ENCODE peak calls at places on chromosomes 6 and 20, in four cellular contexts. U is IMR-90, Z is HCT116, V is uterus. X is an unnamed sample. For H3K4me1, the result is how much of the 10 kb centered on the place peaks cover.

GRCh38 chr6:15242937-15243614 is 2.8 kb upstream of the JARID2 start:
- DNase-seq in U (no peak), V (no peak), Z (no peak), X (no peak)

GRCh38 chr6:99604161-99605073 is 2.2 kb upstream of the PRDM13 start:
- DNase-seq in V (no peak), U (no peak), Z (no peak), X (no peak)

GRCh38 chr20:57104113-57104512 is 162.3 kb downstream of the BMP7 start:
- DNase-seq in V (no peak), U (no peak), Z (no peak), X (no peak)

GRCh38 chr6:127120787-127121636 is 2.5 kb downstream of the RSPO3 start:
- DNase-seq in Z (peak), U (peak), V (peak), X (peak)

GRCh38 chr6:41546475-41546865 is 289 bp downstream of the FOXP4 start:
- DNase-seq in V (no peak), U (no peak), Z (no peak), X (no peak)

GRCh38 chr20:23050847-23051627 is 1.6 kb upstream of the THBD start:
- DNase-seq in V (peak), Z (peak), U (peak), X (peak)

GRCh38 chr20:31751126-31751525 is 12.0 kb downstream of the TPX2 start:
- DNase-seq in U (peak), Z (no peak), V (no peak), X (no peak)

GRCh38 chr20:23325107-23325506 is 25.5 kb upstream of the NXT1 start:
- DNase-seq in U (no peak), Z (no peak), V (no peak), X (no peak)

GRCh38 chr6:137926207-137926731 is 59.2 kb downstream of the TNFAIP3 start:
- DNase-seq in Z (peak), U (peak), V (no peak), X (no peak)

GRCh38 chr6:22071655-22072054 is 225.2 kb downstream of the PRL start:
- DNase-seq in V (peak), U (peak), Z (no peak), X (no peak)

GRCh38 chr6:139114741-139115140 is 20.1 kb upstream of the HECA start:
- DNase-seq in V (no peak), Z (no peak), U (no peak), X (no peak)

GRCh38 chr20:51500936-51501335 is 41.6 kb downstream of the NFATC2 start:
- DNase-seq in V (no peak), Z (no peak), U (no peak), X (no peak)

GRCh38 chr6:85865665-85866372 is 223.1 kb upstream of the SYNCRIP start:
- DNase-seq in Z (peak), V (no peak), U (peak), X (no peak)

GRCh38 chr6:134178230-134179044 is 126.0 kb upstream of the SLC2A12 start:
- DNase-seq in Z (peak), U (peak), V (peak), X (peak)

GRCh38 chr20:40980106-40980827 is 48.4 kb upstream of the TOP1 start:
- DNase-seq in U (no peak), V (no peak), Z (no peak), X (no peak)
- TF ChIP-seq POLR2A in U (no peak), V (no peak), Z (no peak), X (no peak)

GRCh38 chr6:169425628-169426370 is 172.2 kb upstream of the THBS2 start:
- DNase-seq in U (no peak), V (no peak), Z (no peak), X (no peak)

GRCh38 chr6:169420912-169421543 is 167.4 kb upstream of the THBS2 start:
- DNase-seq in U (peak), Z (peak), V (no peak), X (peak)

GRCh38 chr6:169424821-169425240 is 171.2 kb upstream of the THBS2 start:
- DNase-seq in Z (no peak), U (peak), V (no peak), X (no peak)

GRCh38 chr6:169424149-169424804 is 170.6 kb upstream of the THBS2 start:
- DNase-seq in U (no peak), V (no peak), Z (no peak), X (no peak)

GRCh38 chr6:169421890-169422289 is 168.2 kb upstream of the THBS2 start:
- DNase-seq in V (no peak), Z (no peak), U (no peak), X (no peak)
- H3K4me3 ChIP-seq in V (no peak), Z (no peak), U (no peak), X (no peak)

GRCh38 chr6:37484786-37485170 is 14.9 kb downstream of the CCDC167 start:
- DNase-seq in Z (no peak), V (no peak), U (no peak), X (no peak)
- H3K4me1 ChIP-seq in Z (under half), V (under half), U (under half), X (under half)

GRCh38 chr6:27892596-27893058 is 19.6 kb downstream of the OR2B2 start:
- DNase-seq in V (no peak), U (peak), Z (peak), X (no peak)
- TF ChIP-seq POLR2A in V (no peak), U (no peak), Z (peak), X (no peak)

GRCh38 chr6:30683137-30683979 is 3.1 kb downstream of the PPP1R18 start:
- DNase-seq in Z (no peak), U (no peak), V (peak), X (no peak)
- H3K4me3 ChIP-seq in Z (peak), U (peak), V (peak), X (peak)

DNA sequence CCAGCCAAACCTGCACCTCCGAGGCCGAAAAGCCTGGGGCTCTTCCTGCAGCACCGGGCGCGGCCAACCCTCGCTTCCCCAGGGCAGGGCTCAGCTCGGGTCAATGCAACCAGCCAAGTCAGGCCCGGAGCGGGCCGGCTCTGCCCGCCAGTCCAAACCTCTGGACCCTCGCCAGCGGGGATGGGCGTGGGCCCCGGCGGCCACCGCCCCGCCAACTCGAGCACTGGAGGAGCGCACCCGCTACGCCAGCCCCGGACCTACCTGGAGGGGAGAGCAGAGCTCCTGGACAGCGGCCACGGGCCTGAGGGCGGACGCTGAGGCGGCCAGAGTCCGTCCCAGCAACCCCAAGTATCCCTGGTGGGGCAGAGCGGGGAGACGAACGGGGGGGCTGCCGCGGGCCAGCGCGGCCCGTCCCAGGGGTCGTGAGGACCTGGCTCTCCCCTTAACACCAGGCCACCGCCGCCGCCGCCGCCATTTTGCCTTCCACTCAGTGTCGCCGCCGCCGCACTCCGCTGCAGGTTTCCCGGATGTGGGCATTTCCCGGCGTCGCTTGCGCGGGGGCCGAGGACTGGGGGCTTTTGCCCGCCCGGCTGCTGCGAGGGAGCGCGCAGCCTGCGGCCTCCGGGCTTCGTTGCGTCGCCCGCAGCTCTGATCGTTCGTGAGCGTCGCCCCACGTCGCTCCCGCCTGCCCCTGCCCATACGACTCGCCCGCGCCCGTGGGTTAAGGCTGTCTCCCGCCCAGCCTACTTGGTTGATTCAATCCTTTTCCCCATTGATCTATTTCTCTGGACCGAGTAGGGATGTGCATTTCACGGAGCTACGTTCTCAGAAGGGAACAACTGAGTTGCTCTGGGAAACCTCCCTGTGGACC is at the start of gene LATS1:
- DNase-seq in U (peak), V (peak), Z (peak), X (peak)
- H3K4me1 ChIP-seq in U (under half), V (under half), Z (under half), X (under half)

GRCh38 chr6:1313755-1314503 is 2.0 kb downstream of the FOXQ1 start:
- DNase-seq in Z (peak), V (no peak), U (no peak), X (no peak)
- TF ChIP-seq POLR2A in Z (no peak), V (no peak), U (no peak), X (no peak)

DNA sequence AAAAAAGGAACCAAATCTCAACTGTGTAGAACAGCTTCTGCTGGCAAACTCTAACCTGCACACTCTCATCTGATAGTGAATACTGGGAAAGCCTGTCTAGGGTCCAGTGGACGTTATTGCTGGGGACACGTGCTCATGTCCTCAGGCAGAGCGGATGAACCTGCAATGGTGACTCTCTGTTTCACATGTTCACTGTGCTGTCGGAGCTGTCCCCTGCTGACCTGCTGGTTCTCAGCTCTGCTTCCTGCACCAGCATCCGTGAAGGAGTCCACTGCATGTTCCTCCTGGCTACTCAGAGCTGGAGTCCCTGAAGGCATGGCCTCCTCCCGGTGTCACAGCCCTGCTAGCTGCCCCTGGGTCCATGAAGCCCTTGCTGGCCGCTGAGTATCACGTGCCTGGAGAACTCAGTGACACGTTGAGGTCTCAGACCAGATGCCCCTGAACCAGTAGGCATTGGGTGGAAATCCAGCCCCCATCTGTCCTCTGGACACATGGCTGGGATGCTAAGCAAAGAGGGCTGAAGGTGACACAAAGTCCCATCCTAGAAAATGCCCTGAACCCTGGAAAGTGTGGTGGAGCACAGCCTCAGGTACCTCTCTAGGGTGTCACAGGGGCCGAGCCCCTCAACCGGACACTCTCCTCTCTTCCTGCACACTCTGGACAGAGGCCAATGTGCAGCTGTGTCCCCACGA is 54.8 kb upstream of the FRMD1 start:
- DNase-seq in V (no peak), Z (no peak), U (no peak), X (no peak)
- H3K4me3 ChIP-seq in V (no peak), Z (no peak), U (no peak), X (no peak)

X was measured in Peyer's patch.